ENCODE peak calls at places on chromosomes 16 and 17, in eight cellular contexts. T is neuronal stem cell; P is esophagus muscularis mucosa; F is AG04449; R is CD4-positive, CD25-positive, alpha-beta regulatory T cell; S is AG08395; L is foreskin fibroblast; A is NCI-H1436. Y is an unnamed sample.

GRCh38 chr16:88368994-88369393 is 13.8 kb upstream of the ZNF469 start:
- DNase-seq in T (no peak), P (no peak), F (no peak), R (no peak), S (no peak), L (no peak), A (no peak), Y (no peak)

GRCh38 chr16:76583466-76583865 is 306.3 kb downstream of the CNTNAP4 start:
- DNase-seq in T (no peak), P (no peak), F (no peak), R (no peak), S (no peak), L (no peak), A (peak), Y (no peak)

GRCh38 chr16:81711609-81712329 is 67.3 kb upstream of the PLCG2 start:
- DNase-seq in T (no peak), P (no peak), F (peak), R (no peak), S (peak), L (peak), A (no peak), Y (no peak)

GRCh38 chr17:15508466-15508865 is 41.0 kb upstream of the CDRT4 start:
- DNase-seq in T (no peak), P (no peak), F (no peak), R (no peak), S (no peak), L (no peak), A (no peak), Y (peak)

GRCh38 chr16:86886651-86887050 is 308.3 kb downstream of the FOXL1 start:
- DNase-seq in T (no peak), P (no peak), F (no peak), R (no peak), S (no peak), L (no peak), A (no peak), Y (no peak)

GRCh38 chr16:23587726-23588125 is 8.4 kb downstream of the NDUFAB1 start:
- DNase-seq in T (no peak), P (no peak), F (peak), R (no peak), S (peak), L (peak), A (no peak), Y (no peak)

GRCh38 chr17:82544431-82545070 is 25.0 kb downstream of the FOXK2 start:
- DNase-seq in T (no peak), P (no peak), F (no peak), R (no peak), S (no peak), L (peak), A (no peak), Y (no peak)

GRCh38 chr16:528111-529011 is 849 bp downstream of the CAPN15 start:
- DNase-seq in T (no peak), P (no peak), F (no peak), R (peak), S (peak), L (peak), A (no peak), Y (no peak)

GRCh38 chr17:82941021-82942001 is 101.5 kb upstream of the ZNF750 start:
- DNase-seq in T (no peak), P (no peak), F (no peak), R (no peak), S (no peak), L (no peak), A (no peak), Y (peak)

GRCh38 chr16:84839956-84840355 is 20.2 kb downstream of the CRISPLD2 start:
- DNase-seq in T (no peak), P (no peak), F (no peak), R (no peak), S (peak), L (peak), A (no peak), Y (no peak)

GRCh38 chr17:77140166-77140877 is 447 bp upstream of the SEC14L1 start:
- DNase-seq in T (peak), P (peak), F (no peak), R (peak), S (peak), L (peak), A (peak), Y (peak)

GRCh38 chr16:23803591-23804123 is 32.1 kb upstream of the PRKCB start:
- DNase-seq in T (peak), P (no peak), F (no peak), R (peak), S (peak), L (peak), A (peak), Y (no peak)

GRCh38 chr16:81558077-81558443 is 113.5 kb downstream of the CMIP start:
- DNase-seq in T (no peak), P (no peak), F (no peak), R (no peak), S (no peak), L (no peak), A (no peak), Y (no peak)

GRCh38 chr17:76145231-76146052 is 4.4 kb upstream of the FOXJ1 start:
- DNase-seq in T (no peak), P (no peak), F (no peak), R (peak), S (no peak), L (no peak), A (peak), Y (no peak)

GRCh38 chr17:32819035-32819434 is 57.9 kb downstream of the MYO1D start:
- DNase-seq in T (no peak), P (no peak), F (no peak), R (no peak), S (peak), L (no peak), A (no peak), Y (no peak)